ENCODE peak calls at places on chromosomes 3 and 15, in six cellular contexts. M is NCI-H510A, Z is NCI-H69, D is mammary epithelial cell, J is GM12891, L is HEK293T. X is an unnamed sample.

GRCh38 chr3:150879141-150879540 is 26.1 kb downstream of the MINDY4B start:
- DNase-seq in D (no peak), J (no peak), Z (no peak), M (no peak), L (no peak), X (no peak)

GRCh38 chr3:188259611-188260010 is 105.7 kb downstream of the LPP start:
- DNase-seq in L (no peak), M (no peak), D (no peak), Z (no peak), J (no peak), X (no peak)

GRCh38 chr15:57436166-57436565 is 59.9 kb downstream of the CGNL1 start:
- DNase-seq in L (no peak), M (no peak), D (no peak), Z (no peak), J (no peak), X (no peak)

GRCh38 chr15:80052597-80053304 is 6.7 kb upstream of the ZFAND6 start:
- DNase-seq in D (no peak), L (no peak), Z (no peak), M (no peak), J (no peak), X (no peak)

GRCh38 chr15:68789921-68790575 is 30.6 kb downstream of the ANP32A start:
- DNase-seq in D (no peak), Z (peak), J (no peak), L (no peak), M (no peak), X (no peak)

GRCh38 chr15:26564354-26564753 is 208.5 kb downstream of the GABRB3 start:
- DNase-seq in Z (no peak), J (no peak), L (no peak), D (no peak), M (no peak), X (no peak)

GRCh38 chr3:46703013-46703520 is 1.9 kb downstream of the TMIE start:
- DNase-seq in J (no peak), D (no peak), M (no peak), L (no peak), Z (no peak), X (no peak)

GRCh38 chr3:49673131-49673714 is 928 bp upstream of the APEH start:
- DNase-seq in D (peak), Z (no peak), M (no peak), J (no peak), L (peak), X (no peak)

GRCh38 chr3:50323092-50323600 is 601 bp upstream of the HYAL2 start:
- DNase-seq in J (no peak), D (no peak), Z (no peak), M (no peak), L (no peak), X (no peak)